ENCODE peak calls at places on chromosomes 4 and X, in four cellular contexts. C is body of pancreas, D is pancreas, H is breast epithelium. Y is an unnamed sample.

GRCh38 chrX:11437642-11438379 is 144.6 kb downstream of the AMELX start:
- DNase-seq in C (peak; percentile 41), D (no peak), H (no peak), Y (peak; percentile 50)

GRCh38 chrX:109886122-109886761 is 116.7 kb upstream of the TMEM164 start:
- DNase-seq in C (peak; percentile 35), D (no peak), H (no peak), Y (peak; percentile 15)

GRCh38 chr4:24770111-24770584 is 25.2 kb upstream of the SOD3 start:
- DNase-seq in C (no peak), D (no peak), H (no peak), Y (no peak)

GRCh38 chr4:145301386-145302080 is 121.1 kb upstream of the OTUD4 start:
- DNase-seq in C (no peak), D (no peak), H (no peak), Y (no peak)

GRCh38 chrX:129686422-129686948 is 31.7 kb upstream of the APLN start:
- DNase-seq in C (no peak), D (no peak), H (no peak), Y (peak; percentile 46)

GRCh38 chrX:39819921-39820849 is 277.6 kb downstream of the BCOR start:
- DNase-seq in C (no peak), D (no peak), H (no peak), Y (no peak)

GRCh38 chr4:168766537-168767316 is 243.3 kb downstream of the CBR4 start:
- DNase-seq in C (no peak), D (no peak), H (no peak), Y (no peak)

GRCh38 chrX:135393046-135393445 is 28.7 kb upstream of the SMIM10L2A start:
- DNase-seq in C (no peak), D (no peak), H (no peak), Y (no peak)

GRCh38 chr4:28146191-28146590 is 1285.5 kb downstream of the STIM2 start:
- DNase-seq in C (no peak), D (no peak), H (no peak), Y (no peak)

GRCh38 chrX:134999469-134999868 is 8.7 kb downstream of the SMIM10 start:
- DNase-seq in C (no peak), D (no peak), H (no peak), Y (no peak)

GRCh38 chr4:10639100-10639499 is 45.5 kb downstream of the CLNK start:
- DNase-seq in C (no peak), D (no peak), H (no peak), Y (no peak)

GRCh38 chr4:47482326-47482725 is 2.7 kb upstream of the ATP10D start:
- DNase-seq in C (no peak), D (no peak), H (no peak), Y (no peak)

GRCh38 chrX:2325076-2325784 is 175.5 kb downstream of the DHRSX start:
- DNase-seq in C (peak; percentile 91), D (peak; percentile 69), H (peak; percentile 83), Y (peak; percentile 32)

GRCh38 chrX:131277543-131278115 is 11.5 kb downstream of the IGSF1 start:
- DNase-seq in C (no peak), D (no peak), H (no peak), Y (no peak)

GRCh38 chr4:127709456-127709855 is 20.7 kb upstream of the SLC25A31 start:
- DNase-seq in C (no peak), D (no peak), H (no peak), Y (no peak)

DNA sequence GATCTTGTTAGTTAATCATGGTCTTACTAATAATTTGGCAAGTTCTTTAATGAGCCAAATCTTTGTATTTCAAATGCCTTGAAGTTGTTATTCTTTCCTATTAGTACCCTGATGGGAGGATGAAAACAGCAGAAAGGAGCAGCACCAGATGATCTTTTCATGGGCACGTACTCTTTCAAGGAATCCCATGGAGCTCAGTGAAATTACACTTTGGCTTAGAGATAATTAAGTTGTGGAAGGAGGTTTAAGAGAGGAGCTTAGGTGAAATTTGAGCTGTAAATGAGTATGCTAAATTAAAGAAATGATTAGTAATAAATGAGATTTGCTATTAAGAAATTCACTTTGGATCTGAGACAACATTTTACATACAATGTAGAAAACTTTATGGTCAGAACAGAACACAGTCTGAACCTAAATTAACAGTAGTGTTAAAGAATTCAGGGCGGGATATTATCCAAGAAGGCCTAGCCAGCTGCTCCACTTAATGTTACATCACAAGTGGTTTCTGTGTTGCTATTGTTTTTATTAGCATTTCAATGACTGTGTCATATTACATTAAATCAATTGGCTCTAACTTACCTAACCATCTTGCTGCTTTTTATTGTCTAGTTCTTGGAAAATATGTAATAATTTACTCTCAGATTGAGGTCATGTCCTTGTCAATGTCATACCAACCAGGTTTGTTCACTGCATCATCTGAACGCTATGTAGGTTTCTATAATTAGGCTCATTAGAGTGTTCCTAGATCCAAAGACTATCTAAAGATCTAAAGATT is 3.9 kb downstream of the MTHFD2L start:
- DNase-seq in C (no peak), D (no peak), H (no peak), Y (no peak)
- H3K27ac ChIP-seq in C (no peak overlapping the region), D (no peak overlapping the region), H (no peak overlapping the region), Y (peak overlapping the region; percentile 41)

DNA sequence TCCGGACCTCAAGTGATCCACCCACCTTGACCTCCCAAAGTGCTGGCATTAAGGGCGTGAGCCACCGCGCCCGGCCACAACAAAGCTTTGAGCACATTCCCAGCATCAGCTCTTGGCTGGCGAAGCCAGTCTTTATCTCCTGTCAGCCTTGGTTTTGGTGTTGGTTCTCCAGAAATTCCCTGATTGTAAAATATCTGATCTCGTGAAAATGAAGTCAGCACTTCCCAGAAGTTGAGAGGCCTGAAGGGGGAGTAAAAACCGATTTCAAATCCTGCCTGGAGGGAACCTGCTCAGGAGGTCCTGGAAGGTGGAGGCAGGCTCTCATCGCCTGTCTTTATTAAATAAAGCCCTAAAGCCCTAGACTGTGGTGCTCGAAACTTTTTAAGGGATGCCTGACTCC is 33.6 kb downstream of the PTTG2 start:
- DNase-seq in C (no peak), D (no peak), H (no peak), Y (no peak)
- H3K4me1 ChIP-seq in C (peaks cover 38% of the 10 kb centered on the region), D (no peaks in the 10 kb centered on the region), H (no peaks in the 10 kb centered on the region), Y (peaks cover 86% of the 10 kb centered on the region)

DNA sequence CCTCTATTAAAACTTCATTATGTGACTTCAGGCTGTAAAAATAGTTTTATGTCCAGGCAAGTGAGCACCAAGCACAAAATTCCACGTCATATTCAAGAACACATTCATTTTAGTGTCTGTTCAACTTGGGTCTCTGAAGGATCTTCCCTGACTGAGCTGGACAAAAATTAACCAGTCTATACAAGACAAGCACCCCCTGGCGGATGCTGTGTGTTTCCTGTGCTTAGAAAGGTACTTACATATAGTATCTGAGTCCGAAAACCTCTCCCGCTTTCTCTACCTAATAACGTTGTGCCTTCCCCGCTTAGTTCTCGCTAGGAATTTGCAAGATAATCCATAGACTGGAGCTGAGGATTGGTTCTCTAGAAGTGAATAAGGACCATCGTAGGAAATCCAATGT is 2214.5 kb upstream of the TENM3 start:
- DNase-seq in C (peak; percentile 14), D (peak; percentile 52), H (no peak), Y (peak; percentile 12)
- TF ChIP-seq CTCF in C (peak; percentile 14), D (no peak), H (no peak), Y (no peak)

DNA sequence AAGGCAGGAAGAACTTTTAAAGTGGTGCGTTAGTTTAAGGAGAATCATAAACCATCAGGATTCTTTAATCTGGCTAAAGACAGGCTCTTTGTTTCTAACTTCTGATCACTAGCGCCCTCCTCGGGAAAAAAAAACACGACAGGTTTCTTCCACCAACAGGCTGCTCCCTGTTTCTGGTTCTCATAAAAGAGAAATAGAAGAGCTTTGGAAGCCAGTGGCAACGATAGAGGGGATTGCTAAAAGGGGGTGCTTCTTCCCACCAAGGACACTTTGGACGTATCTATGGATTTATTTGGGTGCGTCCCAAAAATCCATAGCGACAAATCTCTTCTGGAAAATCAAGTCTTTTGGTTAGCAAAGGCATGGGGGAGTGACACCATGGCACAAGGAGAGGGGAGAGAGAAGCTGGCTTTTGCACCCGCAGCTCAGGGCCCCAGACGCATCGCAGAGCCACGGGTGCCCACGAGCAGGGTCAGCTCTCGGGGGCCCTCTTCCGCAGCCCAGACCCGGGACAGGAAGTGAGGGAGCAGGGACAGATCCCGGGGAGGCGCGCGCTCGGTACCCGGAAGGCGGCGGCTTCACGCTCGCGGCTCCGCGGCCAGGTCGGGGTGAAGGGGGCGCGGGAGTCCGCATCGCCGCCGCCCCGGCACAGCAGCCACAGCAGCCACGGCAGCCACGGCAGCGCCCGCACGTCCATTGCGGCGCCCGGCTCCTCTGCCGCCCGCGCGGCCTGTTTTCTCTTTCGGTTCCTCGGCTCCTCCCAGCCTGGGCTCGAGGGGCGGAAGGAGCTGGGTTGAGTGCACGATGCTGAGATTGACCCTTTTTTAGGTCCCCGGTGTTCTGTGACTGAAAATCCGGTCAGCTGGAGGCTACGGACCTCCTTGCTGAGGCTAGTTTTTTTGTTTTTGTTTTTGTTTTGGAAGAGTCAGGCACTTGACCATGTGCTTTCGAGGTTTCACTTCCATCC is at the start of gene CTSO:
- DNase-seq in C (peak; percentile 75), D (peak; percentile 85), H (peak; percentile 55), Y (peak; percentile 75)
- H3K27ac ChIP-seq in C (peak within 1 kb of the TSS; percentile 99), D (peak within 1 kb of the TSS; percentile 97), H (peak within 1 kb of the TSS; percentile 98), Y (peak within 1 kb of the TSS; percentile 99)

GRCh38 chr4:158159718-158160094 is 13.1 kb downstream of the GASK1B start:
- DNase-seq in C (no peak), D (no peak), H (no peak), Y (no peak)
- H3K4me1 ChIP-seq in C (peaks cover 3% of the 10 kb centered on the region), D (no peaks in the 10 kb centered on the region), H (peaks cover 3% of the 10 kb centered on the region), Y (peaks cover 94% of the 10 kb centered on the region)

DNA sequence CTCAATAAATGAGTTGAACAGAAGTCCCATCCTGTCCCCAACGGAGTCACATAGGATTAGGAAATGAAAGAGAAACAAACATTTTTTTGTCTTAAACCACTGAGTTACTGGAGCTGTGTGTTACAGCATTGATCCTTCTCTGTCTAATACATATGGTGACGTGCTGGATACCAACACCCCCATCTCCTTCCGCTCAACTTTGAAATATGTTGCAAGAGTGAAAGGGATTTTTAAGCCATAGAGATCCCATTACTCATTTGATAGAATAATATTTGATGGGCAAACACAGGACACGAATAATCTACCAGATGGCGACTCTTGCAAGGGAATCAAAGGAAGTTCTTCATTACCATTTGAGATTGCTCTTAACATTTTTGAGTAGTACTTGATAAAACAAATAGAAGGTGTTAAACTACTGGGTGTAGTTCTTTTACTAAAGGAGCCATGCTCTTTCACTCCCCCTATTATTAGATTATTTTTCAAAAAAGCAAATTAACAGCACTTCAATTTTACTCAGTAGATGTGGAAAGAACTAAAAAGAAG is 140.5 kb downstream of the PACRGL start:
- DNase-seq in C (no peak), D (no peak), H (no peak), Y (no peak)
- TF ChIP-seq CTCF in C (no peak), D (no peak), H (no peak), Y (no peak)